ENCODE peak calls at places on chromosomes 1 and 21, in six cellular contexts. S is AG09309, B is dorsolateral prefrontal cortex, W is GM06990, U is uterus, M is left ventricle myocardium inferior. A is an unnamed sample.

GRCh38 chr1:51753969-51754368 is 124.6 kb downstream of the NRDC start:
- DNase-seq in B (no peak), M (no peak), U (no peak), S (no peak), W (no peak), A (no peak)

GRCh38 chr1:9573723-9574122 is 15.0 kb upstream of the TMEM201 start:
- DNase-seq in S (no peak), W (no peak), B (no peak), M (no peak), U (no peak), A (no peak)

GRCh38 chr1:74733616-74734484 is 898 bp downstream of the TYW3 start:
- DNase-seq in U (no peak), W (no peak), M (no peak), B (no peak), S (peak), A (peak)

GRCh38 chr1:244353572-244354091 is 98.1 kb downstream of the ADSS2 start:
- DNase-seq in W (no peak), S (peak), M (peak), U (peak), B (no peak), A (peak)

GRCh38 chr21:35824136-35824535 is 236.2 kb downstream of the SETD4 start:
- DNase-seq in W (no peak), M (no peak), S (no peak), B (no peak), U (no peak), A (no peak)

GRCh38 chr1:29415156-29415830 is 179.0 kb downstream of the PTPRU start:
- DNase-seq in U (no peak), M (no peak), S (no peak), W (no peak), B (no peak), A (no peak)

GRCh38 chr1:207964195-207964966 is 53.5 kb upstream of the CD34 start:
- DNase-seq in U (no peak), M (no peak), W (no peak), S (no peak), B (no peak), A (no peak)

GRCh38 chr1:24805534-24806301 is 60.5 kb downstream of the CLIC4 start:
- DNase-seq in S (peak), W (no peak), B (no peak), U (peak), M (no peak), A (peak)

GRCh38 chr1:199335496-199335895 is 692.0 kb upstream of the NR5A2 start:
- DNase-seq in M (no peak), B (no peak), W (no peak), S (no peak), U (no peak), A (no peak)

GRCh38 chr1:159960721-159961381 is 6.8 kb upstream of the SLAMF9 start:
- DNase-seq in B (no peak), S (peak), M (peak), W (no peak), U (no peak), A (peak)

GRCh38 chr1:91585982-91586381 is 85.3 kb downstream of the CDC7 start:
- DNase-seq in M (no peak), W (no peak), U (no peak), S (no peak), B (no peak), A (no peak)

GRCh38 chr1:118049981-118050380 is 120.4 kb downstream of the WDR3 start:
- DNase-seq in B (no peak), W (no peak), U (no peak), M (no peak), S (no peak), A (no peak)

GRCh38 chr1:227006397-227006796 is 66.3 kb downstream of the COQ8A start:
- DNase-seq in W (no peak), M (no peak), S (no peak), B (no peak), U (no peak), A (no peak)

GRCh38 chr1:151711044-151711800 is 5.4 kb downstream of the CELF3 start:
- DNase-seq in B (peak), S (no peak), U (no peak), W (no peak), M (no peak), A (no peak)

GRCh38 chr1:104064391-104064790 is 314.7 kb downstream of the AMY1C start:
- DNase-seq in W (no peak), U (no peak), B (no peak), M (no peak), S (no peak), A (no peak)

DNA sequence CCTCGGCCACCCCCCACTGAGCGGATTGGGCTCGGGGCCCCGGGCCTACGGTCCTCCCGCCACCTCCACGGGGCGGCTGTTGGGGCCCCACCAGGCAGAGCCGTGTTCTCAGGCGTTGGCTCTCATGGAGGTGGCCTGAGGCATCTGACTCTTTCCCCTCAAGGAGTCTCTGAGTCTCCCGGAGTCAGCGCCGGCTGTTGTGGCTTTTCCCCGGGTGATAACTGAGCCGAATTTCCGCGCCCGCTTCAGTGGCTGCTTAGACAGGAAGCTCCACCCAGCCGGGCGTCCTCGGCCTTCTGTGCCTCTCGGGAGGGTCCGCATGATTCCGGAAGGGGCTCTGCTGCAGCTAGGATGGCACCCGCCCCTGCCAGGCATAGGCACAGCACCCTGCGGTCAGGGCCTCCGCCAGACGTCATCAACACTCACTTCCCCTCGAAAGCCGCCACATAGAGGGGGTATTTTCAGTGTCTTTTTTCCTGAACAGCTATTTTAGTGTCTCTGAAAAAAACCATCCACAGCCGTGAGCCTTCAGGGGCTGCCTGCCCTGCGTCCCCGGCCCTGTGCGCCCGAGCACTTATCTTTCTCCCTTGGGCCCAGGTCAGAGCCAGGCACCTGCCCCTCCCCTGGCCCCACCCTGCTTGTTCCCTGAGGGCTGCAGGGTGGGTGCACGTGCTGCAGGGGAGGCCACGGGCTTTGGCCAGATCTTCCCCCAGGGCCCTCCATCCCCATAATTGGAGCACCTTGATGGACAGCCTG is 72.9 kb downstream of the SKI start:
- DNase-seq in S (no peak), U (peak), M (peak), B (no peak), W (peak), A (no peak)
- H3K4me3 ChIP-seq in S (no peak), U (no peak), M (peak), B (no peak), W (peak), A (no peak)

GRCh38 chr21:39849014-39849655 is 18.1 kb upstream of the PCP4 start:
- DNase-seq in U (no peak), S (no peak), M (no peak), B (no peak), W (no peak), A (no peak)
- H3K4me3 ChIP-seq in U (no peak), S (no peak), M (no peak), B (no peak), W (no peak), A (no peak)

GRCh38 chr1:32761253-32761877 is 55.8 kb downstream of the YARS1 start:
- DNase-seq in W (no peak), M (no peak), U (peak), B (no peak), S (peak), A (no peak)
- H3K4me3 ChIP-seq in W (no peak), M (no peak), U (no peak), B (no peak), S (no peak), A (no peak)

GRCh38 chr1:77433934-77434333 is 152.1 kb downstream of the AK5 start:
- DNase-seq in U (no peak), M (no peak), B (no peak), W (no peak), S (no peak), A (no peak)

GRCh38 chr1:77434972-77435371 is 153.2 kb downstream of the AK5 start:
- DNase-seq in B (no peak), W (no peak), S (no peak), M (no peak), U (no peak), A (no peak)

DNA sequence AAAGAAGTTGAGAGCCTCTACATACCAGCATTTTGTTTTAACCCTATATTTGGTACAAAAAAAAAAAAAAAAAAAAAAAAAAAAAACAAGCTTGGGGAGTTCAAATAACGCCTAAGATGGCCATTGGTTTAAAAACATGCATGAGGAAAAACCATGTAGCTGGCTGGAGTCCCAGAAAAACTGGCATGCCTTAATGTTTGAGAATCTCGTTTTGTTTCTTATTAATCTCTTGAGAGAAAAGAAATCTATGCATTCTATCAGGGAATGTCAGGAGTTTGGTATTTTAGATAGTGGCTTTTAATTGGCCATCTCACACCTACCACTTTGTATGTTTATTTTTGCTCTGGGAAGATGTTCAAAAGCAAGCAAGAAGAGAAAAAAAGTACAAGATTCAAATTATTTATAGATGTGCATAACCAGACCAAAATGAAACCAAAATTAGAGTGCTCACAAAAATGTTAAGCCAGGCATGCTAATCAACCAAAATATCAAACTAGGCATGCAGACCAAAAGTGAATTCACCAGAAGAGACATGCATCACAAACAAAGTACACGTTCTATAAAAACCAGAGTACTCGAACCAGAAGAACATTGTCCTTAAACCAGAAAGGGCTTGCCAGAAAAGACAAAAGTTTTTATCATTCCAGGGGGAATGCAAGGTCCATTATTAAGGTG is 156.6 kb downstream of the AK5 start:
- DNase-seq in U (no peak), S (peak), B (no peak), W (no peak), M (no peak), A (peak)
- H3K4me3 ChIP-seq in U (no peak), S (peak), B (no peak), W (no peak), M (no peak), A (no peak)

GRCh38 chr1:150609726-150610125 is 19.7 kb downstream of the ENSA start:
- DNase-seq in B (no peak), U (no peak), M (no peak), S (no peak), W (no peak), A (no peak)

GRCh38 chr1:150615346-150616201 is 13.8 kb downstream of the ENSA start:
- DNase-seq in B (no peak), S (no peak), U (no peak), M (no peak), W (no peak), A (no peak)

GRCh38 chr1:150612014-150612345 is 17.4 kb downstream of the ENSA start:
- DNase-seq in B (no peak), W (no peak), S (no peak), U (no peak), M (no peak), A (no peak)

GRCh38 chr1:150610576-150610975 is 18.8 kb downstream of the ENSA start:
- DNase-seq in U (no peak), M (no peak), S (no peak), B (no peak), W (no peak), A (no peak)

GRCh38 chr1:150613061-150613920 is 16.1 kb downstream of the ENSA start:
- DNase-seq in W (peak), B (no peak), U (no peak), S (peak), M (no peak), A (peak)
- H3K4me3 ChIP-seq in W (no peak), B (no peak), U (no peak), S (no peak), M (peak), A (no peak)

DNA sequence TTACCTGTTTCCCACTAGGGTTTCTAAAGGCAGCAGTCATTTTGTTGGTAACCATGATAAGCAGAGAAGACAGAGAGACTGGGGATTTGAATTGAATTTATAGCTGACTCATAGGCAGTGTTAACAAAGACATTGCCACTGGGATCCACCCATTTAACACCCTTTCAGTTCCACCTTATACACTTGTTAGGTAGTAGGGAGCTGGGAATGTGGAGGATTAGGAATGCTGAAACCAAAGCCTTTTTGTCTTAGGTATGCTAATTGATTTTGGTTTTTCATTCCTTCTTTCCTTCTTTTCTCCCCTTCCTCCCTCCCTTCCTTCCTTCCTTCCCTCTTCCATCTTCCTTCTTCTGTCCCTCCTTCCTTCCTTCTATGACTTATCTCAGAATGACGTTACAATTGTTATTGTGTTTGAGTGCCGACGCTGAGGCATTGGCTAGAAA is 7.5 kb upstream of the EVI5 start:
- DNase-seq in W (no peak), M (no peak), B (no peak), S (no peak), U (no peak), A (no peak)
- H3K4me3 ChIP-seq in W (no peak), M (peak), B (peak), S (no peak), U (no peak), A (no peak)

DNA sequence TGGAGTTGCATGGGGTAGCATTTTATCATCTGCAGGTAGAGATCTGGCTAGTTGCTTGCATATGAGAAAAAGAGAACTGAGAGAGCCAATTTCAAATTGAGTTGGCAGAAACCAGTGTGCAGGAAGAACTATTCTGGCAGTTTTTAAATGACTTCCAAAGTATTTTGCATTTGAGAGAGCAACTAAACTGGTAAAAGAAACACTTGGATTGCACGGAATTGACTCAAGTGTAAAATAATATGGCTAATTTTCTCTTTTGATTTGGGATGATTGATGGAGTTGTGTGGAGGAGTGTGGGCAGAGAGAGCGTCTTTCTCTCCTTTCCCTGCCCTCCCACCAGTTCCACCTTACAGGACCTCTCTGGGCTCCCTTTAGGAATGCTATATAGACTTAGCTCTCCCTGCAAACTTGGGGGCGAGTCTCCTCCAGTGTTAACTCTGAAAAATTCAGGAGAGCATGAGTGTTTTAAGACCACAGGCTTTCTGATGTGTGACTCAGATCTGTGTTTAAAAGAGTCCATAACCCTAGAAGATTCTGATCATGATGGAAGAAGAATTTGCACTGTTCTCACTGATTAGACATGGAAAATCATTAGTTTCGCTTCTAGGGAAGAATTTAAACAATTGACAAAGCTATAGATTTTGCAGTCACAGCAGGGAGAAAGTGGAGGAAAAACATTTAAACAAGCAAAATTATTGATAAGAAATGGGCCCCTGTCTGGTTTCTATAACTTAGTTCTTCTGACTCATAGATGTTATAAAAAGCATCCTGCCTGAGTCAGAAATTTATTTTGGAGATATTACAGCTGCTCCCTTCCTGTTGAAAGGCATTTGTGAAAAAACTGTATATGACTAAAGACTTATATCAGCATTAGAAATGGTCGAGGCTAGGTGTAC is 24.9 kb upstream of the CTBS start:
- DNase-seq in W (peak), S (peak), U (no peak), M (no peak), B (no peak), A (peak)
- H3K4me3 ChIP-seq in W (peak), S (peak), U (no peak), M (no peak), B (no peak), A (no peak)

DNA sequence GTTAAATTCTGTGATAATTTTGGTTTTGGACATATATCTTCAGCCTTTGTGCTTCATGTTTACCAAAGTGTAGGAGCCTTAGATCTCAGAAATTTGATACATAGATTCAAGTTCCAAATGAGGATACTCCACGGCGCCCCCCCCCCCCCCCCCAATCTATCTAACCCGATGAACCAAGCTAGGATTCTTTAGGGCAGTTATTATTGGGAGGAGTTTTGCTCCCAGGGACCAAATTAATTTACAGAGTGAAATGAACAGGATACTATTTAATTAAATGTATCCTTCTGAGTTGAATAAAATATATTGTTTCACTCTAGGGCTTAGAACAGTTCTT is 3.2 kb downstream of the USP25 start:
- DNase-seq in M (no peak), B (no peak), S (no peak), W (no peak), U (no peak), A (no peak)
- H3K4me3 ChIP-seq in M (peak), B (no peak), S (no peak), W (peak), U (peak), A (peak)

DNA sequence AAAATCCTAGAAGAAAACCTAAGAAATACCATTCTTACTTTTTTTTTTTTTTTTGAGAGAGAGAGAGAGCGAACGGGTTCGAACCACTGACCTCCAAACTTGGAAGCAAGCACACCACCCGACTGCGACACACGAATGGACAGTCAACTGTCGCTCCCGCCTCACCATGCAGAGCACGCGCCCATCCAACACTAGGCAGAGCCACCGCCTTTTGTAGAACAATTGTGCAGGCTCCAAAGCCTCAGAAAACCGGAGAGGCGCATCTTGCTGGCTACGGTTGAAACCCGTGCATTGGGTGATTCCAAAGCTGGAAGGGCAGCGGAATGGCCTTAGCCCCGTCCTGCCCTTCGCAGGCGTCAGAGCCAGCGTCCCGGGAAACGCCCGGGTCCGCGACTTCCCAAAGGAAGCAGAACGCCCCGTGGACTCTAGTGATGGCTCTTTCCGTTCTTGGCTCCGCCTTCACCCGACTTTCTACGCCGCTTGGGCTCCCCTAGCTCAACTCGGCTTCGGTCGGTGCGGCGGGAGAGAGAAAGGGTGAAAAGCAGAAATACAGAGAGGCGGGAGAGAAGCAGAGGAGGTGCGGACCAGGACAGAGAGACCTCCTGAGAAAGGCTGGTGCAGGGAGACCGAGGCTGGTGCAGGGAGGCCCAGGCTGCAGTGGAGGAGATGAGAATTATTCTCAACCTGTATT is 99.8 kb downstream of the PRKAB2 start:
- DNase-seq in W (no peak), U (no peak), M (no peak), S (no peak), B (no peak), A (no peak)
- H3K4me3 ChIP-seq in W (peak), U (no peak), M (peak), S (peak), B (peak), A (peak)

DNA sequence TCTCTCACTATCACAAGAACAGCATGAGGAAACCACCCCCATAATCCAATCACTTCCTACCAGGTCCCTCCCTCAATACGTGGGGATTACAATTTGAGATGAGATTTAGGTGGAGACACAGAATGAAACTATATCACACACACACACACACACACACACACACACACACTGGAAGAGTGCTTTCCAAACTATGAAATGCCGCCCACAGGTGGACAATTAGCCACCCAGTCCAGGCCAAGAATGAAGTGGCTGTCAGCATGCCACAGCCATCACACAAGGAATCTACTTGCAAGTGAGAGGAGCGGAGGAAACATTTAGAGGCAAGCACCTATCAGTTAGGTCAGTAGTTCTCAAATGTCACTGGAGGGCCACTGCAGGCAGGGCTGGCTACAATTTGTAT is 105.4 kb upstream of the HOOK1 start:
- DNase-seq in S (no peak), U (no peak), B (no peak), W (no peak), M (no peak), A (no peak)
- H3K4me3 ChIP-seq in S (no peak), U (no peak), B (no peak), W (no peak), M (no peak), A (no peak)

A was measured in skeletal muscle cell.